ENCODE peak calls at places on chromosomes 6 and 20, in seven cellular contexts. One of them, this sample, is unnamed.

GRCh38 chr20:2624190-2624589 is 28.2 kb upstream of the NOP56 start:
- DNase-seq in left ventricle myocardium inferior: peak; percentile 17
- DNase-seq in IMR-90: no peak
- DNase-seq in brain microvascular endothelial cell: no peak
- DNase-seq in SJSA1: no peak
- DNase-seq in tibial nerve: peak; percentile 32
- DNase-seq in A549: no peak
- DNase-seq in this sample: no peak

GRCh38 chr6:29295623-29296022 is 5.9 kb upstream of the OR14J1 start:
- DNase-seq in left ventricle myocardium inferior: no peak
- DNase-seq in IMR-90: no peak
- DNase-seq in brain microvascular endothelial cell: no peak
- DNase-seq in SJSA1: no peak
- DNase-seq in tibial nerve: no peak
- DNase-seq in A549: no peak
- DNase-seq in this sample: no peak

GRCh38 chr20:16761305-16761829 is 13.2 kb downstream of the OTOR start:
- DNase-seq in left ventricle myocardium inferior: no peak
- DNase-seq in IMR-90: peak; percentile 75
- DNase-seq in brain microvascular endothelial cell: peak; percentile 59
- DNase-seq in SJSA1: no peak
- DNase-seq in tibial nerve: peak; percentile 61
- DNase-seq in A549: peak; percentile 83
- DNase-seq in this sample: peak; percentile 52

GRCh38 chr6:170128346-170128745 is 162.5 kb downstream of the DLL1 start:
- DNase-seq in left ventricle myocardium inferior: no peak
- DNase-seq in IMR-90: no peak
- DNase-seq in brain microvascular endothelial cell: no peak
- DNase-seq in SJSA1: peak; percentile 16
- DNase-seq in tibial nerve: no peak
- DNase-seq in A549: no peak
- DNase-seq in this sample: no peak

GRCh38 chr6:148999921-149000589 is 253.2 kb downstream of the UST start:
- DNase-seq in left ventricle myocardium inferior: peak; percentile 75
- DNase-seq in IMR-90: peak; percentile 87
- DNase-seq in brain microvascular endothelial cell: peak; percentile 88
- DNase-seq in SJSA1: peak; percentile 84
- DNase-seq in tibial nerve: peak; percentile 39
- DNase-seq in A549: peak; percentile 29
- DNase-seq in this sample: peak; percentile 77

GRCh38 chr6:134925800-134926199 is 24.1 kb downstream of the ALDH8A1 start:
- DNase-seq in left ventricle myocardium inferior: no peak
- DNase-seq in IMR-90: peak; percentile 81
- DNase-seq in brain microvascular endothelial cell: no peak
- DNase-seq in SJSA1: no peak
- DNase-seq in tibial nerve: no peak
- DNase-seq in A549: no peak
- DNase-seq in this sample: peak; percentile 97

GRCh38 chr20:1813101-1813529 is 82.1 kb upstream of the SIRPA start:
- DNase-seq in left ventricle myocardium inferior: peak; percentile 69
- DNase-seq in IMR-90: peak; percentile 97
- DNase-seq in brain microvascular endothelial cell: peak; percentile 91
- DNase-seq in SJSA1: peak; percentile 91
- DNase-seq in tibial nerve: peak; percentile 79
- DNase-seq in A549: peak; percentile 86
- DNase-seq in this sample: peak; percentile 68

GRCh38 chr6:5125152-5126006 is 40.2 kb downstream of the PPP1R3G start:
- DNase-seq in left ventricle myocardium inferior: no peak
- DNase-seq in IMR-90: peak; percentile 68
- DNase-seq in brain microvascular endothelial cell: peak; percentile 83
- DNase-seq in SJSA1: peak; percentile 55
- DNase-seq in tibial nerve: no peak
- DNase-seq in A549: peak; percentile 16
- DNase-seq in this sample: peak; percentile 99

GRCh38 chr6:129844118-129844891 is 16.8 kb downstream of the TMEM244 start:
- DNase-seq in left ventricle myocardium inferior: no peak
- DNase-seq in IMR-90: peak; percentile 89
- DNase-seq in brain microvascular endothelial cell: peak; percentile 27
- DNase-seq in SJSA1: peak; percentile 69
- DNase-seq in tibial nerve: no peak
- DNase-seq in A549: no peak
- DNase-seq in this sample: peak; percentile 70

GRCh38 chr6:25026723-25027122 is 91.0 kb upstream of the RIPOR2 start:
- DNase-seq in left ventricle myocardium inferior: no peak
- DNase-seq in IMR-90: no peak
- DNase-seq in brain microvascular endothelial cell: no peak
- DNase-seq in SJSA1: no peak
- DNase-seq in tibial nerve: no peak
- DNase-seq in A549: no peak
- DNase-seq in this sample: no peak

GRCh38 chr6:104705095-104705707 is 154.5 kb downstream of the HACE1 start:
- DNase-seq in left ventricle myocardium inferior: peak; percentile 22
- DNase-seq in IMR-90: peak; percentile 64
- DNase-seq in brain microvascular endothelial cell: peak; percentile 71
- DNase-seq in SJSA1: no peak
- DNase-seq in tibial nerve: no peak
- DNase-seq in A549: no peak
- DNase-seq in this sample: peak; percentile 86

GRCh38 chr20:46963196-46963529 is 68.5 kb downstream of the EYA2 start:
- DNase-seq in left ventricle myocardium inferior: no peak
- DNase-seq in IMR-90: no peak
- DNase-seq in brain microvascular endothelial cell: no peak
- DNase-seq in SJSA1: no peak
- DNase-seq in tibial nerve: no peak
- DNase-seq in A549: no peak
- DNase-seq in this sample: no peak

GRCh38 chr6:43969158-43969981 is 157.9 kb downstream of the MRPL14 start:
- DNase-seq in left ventricle myocardium inferior: no peak
- DNase-seq in IMR-90: no peak
- DNase-seq in brain microvascular endothelial cell: no peak
- DNase-seq in SJSA1: peak; percentile 19
- DNase-seq in tibial nerve: no peak
- DNase-seq in A549: no peak
- DNase-seq in this sample: no peak

GRCh38 chr6:157531169-157531985 is 150.4 kb downstream of the ZDHHC14 start:
- DNase-seq in left ventricle myocardium inferior: no peak
- DNase-seq in IMR-90: no peak
- DNase-seq in brain microvascular endothelial cell: no peak
- DNase-seq in SJSA1: no peak
- DNase-seq in tibial nerve: no peak
- DNase-seq in A549: no peak
- DNase-seq in this sample: no peak

GRCh38 chr6:36197739-36198221 is 1.2 kb downstream of the BRPF3 start:
- DNase-seq in left ventricle myocardium inferior: no peak
- DNase-seq in IMR-90: no peak
- DNase-seq in brain microvascular endothelial cell: no peak
- DNase-seq in SJSA1: no peak
- DNase-seq in tibial nerve: no peak
- DNase-seq in A549: no peak
- DNase-seq in this sample: no peak

GRCh38 chr6:151524059-151524458 is 30.2 kb downstream of the CCDC170 start:
- DNase-seq in left ventricle myocardium inferior: no peak
- DNase-seq in IMR-90: no peak
- DNase-seq in brain microvascular endothelial cell: no peak
- DNase-seq in SJSA1: no peak
- DNase-seq in tibial nerve: no peak
- DNase-seq in A549: no peak
- DNase-seq in this sample: peak; percentile 39

GRCh38 chr6:30883743-30884520 is at the start of gene DDR1:
- DNase-seq in left ventricle myocardium inferior: peak; percentile 81
- DNase-seq in IMR-90: peak; percentile 54
- DNase-seq in brain microvascular endothelial cell: peak; percentile 12
- DNase-seq in SJSA1: peak; percentile 64
- DNase-seq in tibial nerve: no peak
- DNase-seq in A549: peak; percentile 49
- DNase-seq in this sample: peak; percentile 53

GRCh38 chr20:12679456-12679855 is 329.3 kb upstream of the SPTLC3 start:
- DNase-seq in left ventricle myocardium inferior: no peak
- DNase-seq in IMR-90: no peak
- DNase-seq in brain microvascular endothelial cell: no peak
- DNase-seq in SJSA1: no peak
- DNase-seq in tibial nerve: no peak
- DNase-seq in A549: no peak
- DNase-seq in this sample: no peak

GRCh38 chr6:137452331-137452894 is 41.8 kb downstream of the OLIG3 start:
- DNase-seq in left ventricle myocardium inferior: no peak
- DNase-seq in IMR-90: peak; percentile 42
- DNase-seq in brain microvascular endothelial cell: no peak
- DNase-seq in SJSA1: no peak
- DNase-seq in tibial nerve: no peak
- DNase-seq in A549: no peak
- DNase-seq in this sample: no peak

GRCh38 chr6:12258191-12258590 is 32.0 kb upstream of the EDN1 start:
- DNase-seq in left ventricle myocardium inferior: no peak
- DNase-seq in IMR-90: no peak
- DNase-seq in brain microvascular endothelial cell: no peak
- DNase-seq in SJSA1: no peak
- DNase-seq in tibial nerve: no peak
- DNase-seq in A549: no peak
- DNase-seq in this sample: no peak

GRCh38 chr6:143294265-143294664 is 156.2 kb downstream of the ADAT2 start:
- DNase-seq in left ventricle myocardium inferior: no peak
- DNase-seq in IMR-90: no peak
- DNase-seq in brain microvascular endothelial cell: no peak
- DNase-seq in SJSA1: no peak
- DNase-seq in tibial nerve: no peak
- DNase-seq in A549: no peak
- DNase-seq in this sample: no peak

GRCh38 chr6:6224933-6225486 is 95.5 kb downstream of the F13A1 start:
- DNase-seq in left ventricle myocardium inferior: no peak
- DNase-seq in IMR-90: no peak
- DNase-seq in brain microvascular endothelial cell: no peak
- DNase-seq in SJSA1: no peak
- DNase-seq in tibial nerve: no peak
- DNase-seq in A549: peak; percentile 12
- DNase-seq in this sample: no peak

GRCh38 chr6:18384621-18385020 is 2.5 kb upstream of the RNF144B start:
- DNase-seq in left ventricle myocardium inferior: peak; percentile 32
- DNase-seq in IMR-90: no peak
- DNase-seq in brain microvascular endothelial cell: no peak
- DNase-seq in SJSA1: no peak
- DNase-seq in tibial nerve: no peak
- DNase-seq in A549: no peak
- DNase-seq in this sample: no peak
- H3K27ac ChIP-seq in left ventricle myocardium inferior: peak overlapping the region; percentile 91
- H3K27ac ChIP-seq in IMR-90: no peak overlapping the region
- H3K27ac ChIP-seq in brain microvascular endothelial cell: no peak overlapping the region
- H3K27ac ChIP-seq in SJSA1: no peak overlapping the region
- H3K27ac ChIP-seq in tibial nerve: no peak overlapping the region
- H3K27ac ChIP-seq in A549: no peak overlapping the region
- H3K27ac ChIP-seq in this sample: no peak overlapping the region

DNA sequence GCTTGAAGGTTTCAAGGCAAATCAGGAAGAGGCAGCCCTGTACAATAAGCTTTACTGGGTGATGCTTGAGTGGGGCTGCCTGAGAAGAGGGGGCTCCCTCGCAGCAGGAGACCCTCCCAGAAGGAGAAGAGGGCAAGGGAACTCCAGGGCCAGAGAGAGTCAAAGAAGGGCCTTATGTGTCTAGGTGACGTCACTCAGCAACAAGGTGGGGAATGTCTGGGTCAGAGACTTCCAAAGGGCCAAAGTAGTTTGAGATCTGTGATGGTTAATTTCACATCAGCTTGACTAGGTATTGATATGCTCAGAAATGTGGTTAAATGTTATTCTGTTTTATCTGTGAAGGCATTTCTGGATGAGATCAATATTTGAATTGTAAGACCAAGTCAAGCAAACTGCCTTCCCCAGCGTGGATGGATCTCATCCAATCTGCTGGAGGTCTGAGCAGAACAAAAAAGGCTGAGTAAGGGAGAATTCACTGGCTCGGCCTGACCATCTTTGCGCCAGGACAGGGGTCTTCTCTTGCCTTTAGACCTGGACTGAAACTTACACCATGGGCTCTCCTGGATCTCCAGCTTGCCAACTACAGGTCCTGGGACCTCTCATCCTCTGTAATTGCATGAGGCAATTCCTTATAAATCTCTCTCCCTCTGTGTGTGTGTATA is 35.9 kb downstream of the MAS1 start:
- DNase-seq in left ventricle myocardium inferior: no peak
- DNase-seq in IMR-90: no peak
- DNase-seq in brain microvascular endothelial cell: no peak
- DNase-seq in SJSA1: no peak
- DNase-seq in tibial nerve: no peak
- DNase-seq in A549: no peak
- DNase-seq in this sample: no peak
- H3K27ac ChIP-seq in left ventricle myocardium inferior: no peak overlapping the region
- H3K27ac ChIP-seq in IMR-90: no peak overlapping the region
- H3K27ac ChIP-seq in brain microvascular endothelial cell: no peak overlapping the region
- H3K27ac ChIP-seq in SJSA1: no peak overlapping the region
- H3K27ac ChIP-seq in tibial nerve: no peak overlapping the region
- H3K27ac ChIP-seq in A549: no peak overlapping the region
- H3K27ac ChIP-seq in this sample: no peak overlapping the region

GRCh38 chr20:8095648-8096572 is 36.2 kb upstream of the PLCB1 start:
- DNase-seq in left ventricle myocardium inferior: no peak
- DNase-seq in IMR-90: peak; percentile 79
- DNase-seq in brain microvascular endothelial cell: peak; percentile 49
- DNase-seq in SJSA1: no peak
- DNase-seq in tibial nerve: no peak
- DNase-seq in A549: no peak
- DNase-seq in this sample: no peak
- H3K27ac ChIP-seq in left ventricle myocardium inferior: no peak overlapping the region
- H3K27ac ChIP-seq in IMR-90: no peak overlapping the region
- H3K27ac ChIP-seq in brain microvascular endothelial cell: peak overlapping the region; percentile 59
- H3K27ac ChIP-seq in SJSA1: no peak overlapping the region
- H3K27ac ChIP-seq in tibial nerve: no peak overlapping the region
- H3K27ac ChIP-seq in A549: no peak overlapping the region
- H3K27ac ChIP-seq in this sample: no peak overlapping the region

DNA sequence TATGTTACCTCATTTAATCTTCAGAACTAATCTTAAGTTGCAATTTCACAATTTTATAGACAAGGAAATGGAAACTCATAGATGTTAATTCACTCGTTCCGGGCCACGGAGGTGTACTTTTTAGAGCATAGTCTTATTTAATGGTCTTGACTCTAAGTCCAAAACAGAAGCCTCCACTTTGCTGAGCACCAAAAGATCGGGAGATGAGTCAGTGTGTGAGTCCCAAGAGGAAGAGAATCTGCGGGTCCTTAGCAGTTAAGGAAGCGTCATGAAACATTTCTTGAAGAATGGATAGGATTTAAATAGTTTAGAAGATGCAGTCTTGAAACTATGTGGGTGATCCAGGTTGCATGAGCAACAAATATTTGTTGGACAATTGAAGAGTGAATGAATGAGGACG is 231.8 kb upstream of the QKI start:
- DNase-seq in left ventricle myocardium inferior: no peak
- DNase-seq in IMR-90: no peak
- DNase-seq in brain microvascular endothelial cell: no peak
- DNase-seq in SJSA1: no peak
- DNase-seq in tibial nerve: no peak
- DNase-seq in A549: no peak
- DNase-seq in this sample: no peak
- H3K27ac ChIP-seq in left ventricle myocardium inferior: no peak overlapping the region
- H3K27ac ChIP-seq in IMR-90: no peak overlapping the region
- H3K27ac ChIP-seq in brain microvascular endothelial cell: no peak overlapping the region
- H3K27ac ChIP-seq in SJSA1: no peak overlapping the region
- H3K27ac ChIP-seq in tibial nerve: no peak overlapping the region
- H3K27ac ChIP-seq in A549: no peak overlapping the region
- H3K27ac ChIP-seq in this sample: no peak overlapping the region

This sample was measured in foreskin keratinocyte.